ENCODE peak calls at places on chromosomes 4 and X, in six cellular contexts. Z is Caki2; M is stimulated activated CD4-positive, alpha-beta T cell treated with anti-CD3 and anti-CD28 coated beads, Interleukin-4, amount 100 ng/mL, for 4 hours; S is posterior cingulate gyrus; P is tibial artery; F is germinal center. X is an unnamed sample.

GRCh38 chr4:154617820-154618317 is 5.4 kb upstream of the FGG start:
- DNase-seq in F (no peak), M (no peak), S (no peak), Z (no peak), P (no peak), X (no peak)

GRCh38 chr4:186227744-186228513 is 622 bp downstream of the KLKB1 start:
- DNase-seq in P (no peak), S (no peak), M (no peak), F (no peak), Z (no peak), X (no peak)

GRCh38 chr4:89737888-89738287 is 99.1 kb downstream of the SNCA start:
- DNase-seq in P (no peak), S (no peak), Z (peak; percentile 57), F (no peak), M (no peak), X (no peak)

GRCh38 chrX:45479835-45480422 is 279.3 kb upstream of the DIPK2B start:
- DNase-seq in M (no peak), P (no peak), Z (peak; percentile 92), S (no peak), F (no peak), X (no peak)

GRCh38 chrX:102840871-102841705 is 96.0 kb upstream of the RAB40AL start:
- DNase-seq in F (no peak), P (no peak), S (no peak), M (no peak), Z (no peak), X (no peak)

GRCh38 chrX:31459361-31459760 is 387.5 kb upstream of the FTHL17 start:
- DNase-seq in P (no peak), S (no peak), F (no peak), Z (no peak), M (no peak), X (no peak)

GRCh38 chr4:26907731-26908599 is 47.3 kb downstream of the STIM2 start:
- DNase-seq in F (no peak), S (no peak), P (no peak), Z (no peak), M (no peak), X (no peak)

GRCh38 chrX:136168929-136169735 is 21.8 kb downstream of the FHL1 start:
- DNase-seq in Z (peak; percentile 96), M (no peak), S (no peak), F (no peak), P (peak; percentile 76), X (no peak)

GRCh38 chrX:115260330-115260729 is 26.4 kb upstream of the LRCH2 start:
- DNase-seq in F (no peak), P (no peak), Z (no peak), M (no peak), S (no peak), X (no peak)

X was measured in lower leg skin.